ENCODE peak calls at places on chromosomes 11 and 22, in ten cellular contexts. D, C, J, R, U, Q, Y, O, V and N are unnamed samples.

GRCh38 chr11:125128450-125128849 is 17.0 kb upstream of the TMEM218 start:
- DNase-seq in R (no peak), Q (no peak), O (no peak), V (no peak), U (no peak), J (no peak), D (peak; percentile 38), Y (no peak), C (no peak), N (no peak)

GRCh38 chr11:114563077-114563476 is 3.4 kb upstream of the NXPE1 start:
- DNase-seq in Q (no peak), O (no peak), V (no peak), Y (no peak), D (peak; percentile 8), U (no peak), J (no peak), R (no peak), C (no peak), N (no peak)

GRCh38 chr11:9057032-9057431 is 34.4 kb downstream of the SCUBE2 start:
- DNase-seq in U (no peak), D (no peak), Q (no peak), C (no peak), V (no peak), R (no peak), J (no peak), Y (no peak), O (no peak), N (no peak)

GRCh38 chr11:66891849-66892660 is 35.2 kb downstream of the LRFN4 start:
- DNase-seq in R (peak; percentile 89), J (no peak), C (no peak), V (no peak), D (peak; percentile 79), Q (no peak), Y (no peak), O (peak; percentile 95), U (peak; percentile 23), N (no peak)

GRCh38 chr11:126153999-126154398 is 57.5 kb downstream of the RPUSD4 start:
- DNase-seq in R (peak; percentile 61), U (no peak), V (no peak), O (no peak), C (no peak), Q (no peak), J (no peak), D (no peak), Y (no peak), N (no peak)

GRCh38 chr11:61803889-61804647 is 11.4 kb downstream of the FEN1 start:
- DNase-seq in D (no peak), U (no peak), Y (no peak), V (no peak), O (no peak), R (no peak), Q (no peak), J (no peak), C (no peak), N (no peak)

GRCh38 chr11:762421-763072 is 14.7 kb downstream of the GATD1 start:
- DNase-seq in C (no peak), O (peak; percentile 65), Q (no peak), Y (no peak), U (no peak), D (no peak), J (peak; percentile 64), R (peak; percentile 52), V (no peak), N (no peak)

GRCh38 chr11:128728767-128729587 is 35.1 kb downstream of the FLI1 start:
- DNase-seq in U (no peak), R (no peak), D (no peak), V (no peak), C (no peak), O (no peak), Y (no peak), Q (no peak), J (no peak), N (no peak)

GRCh38 chr11:115577701-115578100 is 73.5 kb upstream of the CADM1 start:
- DNase-seq in Q (no peak), C (no peak), R (no peak), J (no peak), V (no peak), Y (no peak), U (no peak), D (no peak), O (no peak), N (no peak)

GRCh38 chr11:111435046-111435698 is 56.1 kb upstream of the POU2AF1 start:
- DNase-seq in V (no peak), J (no peak), Y (no peak), C (no peak), U (no peak), R (no peak), O (no peak), D (no peak), Q (no peak), N (no peak)

GRCh38 chr22:38984224-38984623 is 2.1 kb downstream of the APOBEC3B start:
- DNase-seq in V (no peak), Y (no peak), J (no peak), O (no peak), D (no peak), C (no peak), R (peak; percentile 38), U (no peak), Q (no peak), N (no peak)

GRCh38 chr11:94128171-94128745 is 383 bp upstream of the PANX1 start:
- DNase-seq in V (no peak), R (no peak), O (no peak), J (peak; percentile 67), Y (no peak), C (peak; percentile 52), U (no peak), Q (peak; percentile 76), D (no peak), N (no peak)

GRCh38 chr11:61567286-61568061 is 13.4 kb downstream of the SYT7 start:
- DNase-seq in Y (no peak), C (peak; percentile 80), D (peak; percentile 22), O (no peak), R (peak; percentile 76), J (peak; percentile 89), U (peak; percentile 42), Q (no peak), V (peak; percentile 64), N (peak; percentile 61)

GRCh38 chr22:46065733-46066454 is 84.4 kb upstream of the PPARA start:
- DNase-seq in O (no peak), U (no peak), V (no peak), J (no peak), Q (no peak), C (no peak), R (peak; percentile 26), D (no peak), Y (no peak), N (no peak)

GRCh38 chr11:102603091-102603490 is 22.0 kb downstream of the MMP20 start:
- DNase-seq in U (no peak), Y (no peak), J (no peak), Q (peak; percentile 80), V (no peak), D (peak; percentile 51), R (peak; percentile 66), C (no peak), O (peak; percentile 71), N (no peak)

GRCh38 chr11:47067401-47067800 is 109.3 kb downstream of the ARFGAP2 start:
- DNase-seq in J (no peak), Y (no peak), U (no peak), Q (no peak), R (no peak), V (no peak), D (no peak), C (no peak), O (no peak), N (no peak)

GRCh38 chr11:111748035-111748804 is 18.0 kb downstream of the PPP2R1B start:
- DNase-seq in R (no peak), O (no peak), V (no peak), Q (no peak), D (no peak), U (no peak), Y (no peak), J (no peak), C (no peak), N (no peak)

GRCh38 chr11:115632061-115632460 is 127.8 kb upstream of the CADM1 start:
- DNase-seq in J (no peak), Q (no peak), D (no peak), C (no peak), R (no peak), V (no peak), Y (no peak), O (no peak), U (no peak), N (no peak)

GRCh38 chr11:43573233-43573632 is 107.3 kb upstream of the HSD17B12 start:
- DNase-seq in U (no peak), R (no peak), C (no peak), Q (no peak), Y (peak; percentile 72), D (no peak), J (no peak), V (no peak), O (no peak), N (no peak)

GRCh38 chr11:44619931-44620725 is 54.7 kb downstream of the CD82 start:
- DNase-seq in U (no peak), J (peak; percentile 57), Y (no peak), C (peak; percentile 29), Q (no peak), V (no peak), D (no peak), O (peak; percentile 45), R (no peak), N (no peak)

GRCh38 chr11:88484873-88485621 is 147.5 kb upstream of the CTSC start:
- DNase-seq in O (no peak), V (no peak), C (peak; percentile 54), R (peak; percentile 35), Q (peak; percentile 5), U (no peak), D (no peak), Y (peak; percentile 12), J (no peak), N (no peak)

GRCh38 chr11:44005076-44005800 is 42.5 kb upstream of the ACCSL start:
- DNase-seq in U (no peak), Q (peak; percentile 80), J (no peak), C (no peak), V (no peak), Y (no peak), R (no peak), O (peak; percentile 48), D (no peak), N (no peak)